ENCODE peak calls at places on chromosomes 6 and 20, in ten cellular contexts. Z is activated CD4-positive, CD25-positive, alpha-beta regulatory T cell treated with anti-CD3 and anti-CD28 coated beads, Interleukin-2, amount 50 U/mL, for 72 hours; M is stimulated activated CD8-positive, alpha-beta memory T cell treated with anti-CD3 and anti-CD28 coated beads, Interleukin-4, amount 100 ng/mL, for 1 hour; S is NCI-H774; N is KG1; P is trophoblast cell; B is germinal center; Q is Caco-2; F is GM12865; G is T1000. T is an unnamed sample.

GRCh38 chr6:145372671-145373123 is 362.6 kb downstream of the EPM2A start:
- DNase-seq in M (no peak), G (no peak), F (peak), Q (no peak), S (no peak), B (no peak), P (no peak), N (no peak), Z (no peak), T (peak)

GRCh38 chr6:105991561-105992314 is 94.4 kb upstream of the PRDM1 start:
- DNase-seq in P (peak), Z (peak), B (peak), N (no peak), S (peak), M (no peak), F (peak), Q (peak), G (no peak), T (no peak)

GRCh38 chr6:38311201-38311600 is 328.5 kb downstream of the BTBD9 start:
- DNase-seq in S (no peak), Q (no peak), B (no peak), N (no peak), P (no peak), M (no peak), Z (no peak), G (no peak), F (no peak), T (no peak)

GRCh38 chr6:5984150-5985089 is 22.3 kb downstream of the NRN1 start:
- DNase-seq in B (no peak), P (no peak), Z (no peak), F (no peak), S (no peak), G (no peak), N (no peak), Q (no peak), M (no peak), T (no peak)

GRCh38 chr20:64250027-64250426 is 5.5 kb upstream of the PCMTD2 start:
- DNase-seq in G (no peak), B (no peak), S (no peak), P (no peak), N (no peak), Z (no peak), Q (no peak), M (no peak), F (no peak), T (no peak)

GRCh38 chr20:58201616-58202015 is 26.8 kb downstream of the ANKRD60 start:
- DNase-seq in Z (no peak), P (no peak), N (no peak), B (no peak), S (no peak), Q (no peak), G (no peak), F (no peak), M (no peak), T (no peak)

GRCh38 chr6:75065524-75065923 is 140.3 kb downstream of the COL12A1 start:
- DNase-seq in F (peak), Q (no peak), M (no peak), P (peak), Z (no peak), S (no peak), G (no peak), N (no peak), B (no peak), T (peak)

GRCh38 chr6:117666881-117667280 is 8.4 kb upstream of the NUS1 start:
- DNase-seq in S (no peak), Z (no peak), B (no peak), F (no peak), M (no peak), G (no peak), Q (no peak), N (no peak), P (no peak), T (no peak)

GRCh38 chr6:23775127-23775526 is 350.9 kb upstream of the NRSN1 start:
- DNase-seq in M (no peak), N (no peak), G (no peak), P (no peak), F (no peak), B (no peak), Q (no peak), S (no peak), Z (no peak), T (no peak)

GRCh38 chr6:68427630-68428029 is 207.5 kb upstream of the ADGRB3 start:
- DNase-seq in M (no peak), G (no peak), P (no peak), N (no peak), F (no peak), B (no peak), S (no peak), Z (no peak), Q (no peak), T (peak)

GRCh38 chr20:49725694-49726093 is 12.0 kb upstream of the B4GALT5 start:
- DNase-seq in N (no peak), S (no peak), G (no peak), B (no peak), Z (no peak), P (no peak), F (no peak), Q (no peak), M (no peak), T (no peak)

GRCh38 chr20:11544029-11544678 is 373.5 kb upstream of the BTBD3 start:
- DNase-seq in Q (no peak), P (peak), N (peak), F (peak), G (peak), Z (no peak), M (no peak), B (no peak), S (peak), T (peak)

GRCh38 chr6:145247677-145248419 is 487.5 kb downstream of the EPM2A start:
- DNase-seq in G (peak), P (no peak), B (no peak), F (no peak), Q (no peak), M (no peak), S (no peak), Z (no peak), N (no peak), T (peak)

GRCh38 chr6:53647437-53648094 is 18.0 kb downstream of the KLHL31 start:
- DNase-seq in S (no peak), Z (no peak), P (no peak), Q (no peak), B (peak), N (no peak), G (no peak), M (no peak), F (peak), T (no peak)

GRCh38 chr6:79810878-79811277 is 136.5 kb downstream of the ELOVL4 start:
- DNase-seq in N (no peak), F (no peak), Z (no peak), P (no peak), Q (no peak), G (no peak), M (no peak), S (peak), B (no peak), T (no peak)

GRCh38 chr6:157037165-157037564 is 260.0 kb downstream of the ARID1B start:
- DNase-seq in F (no peak), Q (no peak), Z (no peak), P (peak), N (no peak), B (no peak), M (no peak), G (no peak), S (no peak), T (no peak)

GRCh38 chr20:35562541-35563110 is 20.7 kb downstream of the ERGIC3 start:
- DNase-seq in S (no peak), F (no peak), Z (no peak), M (no peak), B (no peak), N (no peak), G (no peak), Q (peak), P (no peak), T (no peak)

GRCh38 chr6:32852844-32853540 is 512 bp downstream of the TAP1 start:
- DNase-seq in Q (no peak), F (peak), N (peak), B (peak), M (no peak), Z (peak), G (no peak), P (peak), S (no peak), T (peak)

GRCh38 chr6:168274046-168274952 is 45.3 kb downstream of the DACT2 start:
- DNase-seq in G (no peak), Q (peak), S (no peak), N (no peak), Z (no peak), P (no peak), F (no peak), M (no peak), B (no peak), T (no peak)

GRCh38 chr20:38143646-38144554 is 21.2 kb downstream of the TGM2 start:
- DNase-seq in P (peak), B (no peak), F (no peak), Z (no peak), Q (peak), M (no peak), G (peak), N (no peak), S (no peak), T (peak)

GRCh38 chr20:58140787-58141396 is 87.6 kb downstream of the ANKRD60 start:
- DNase-seq in G (no peak), Q (no peak), P (peak), S (no peak), Z (no peak), M (no peak), B (no peak), F (no peak), N (no peak), T (no peak)

GRCh38 chr6:622462-622861 is 34.4 kb downstream of the HUS1B start:
- DNase-seq in M (no peak), G (no peak), Z (no peak), B (no peak), P (peak), S (no peak), Q (no peak), F (no peak), N (no peak), T (no peak)

GRCh38 chr6:129489215-129489765 is 220.7 kb downstream of the ARHGAP18 start:
- DNase-seq in F (no peak), B (no peak), M (no peak), G (no peak), S (no peak), Q (no peak), P (no peak), N (no peak), Z (no peak), T (no peak)

GRCh38 chr20:47362361-47363219 is 6.1 kb upstream of the ZMYND8 start:
- DNase-seq in F (no peak), P (no peak), Z (no peak), M (no peak), G (no peak), N (no peak), B (no peak), S (no peak), Q (no peak), T (no peak)